ENCODE peak calls at places on chromosomes 2 and 18, in nine cellular contexts. R is AG09319; T is fibroblast of pulmonary artery; O is activated CD8-positive, alpha-beta T cell treated with anti-CD3 and anti-CD28 coated beads, Interleukin-2, amount 10 ng/mL, durations not matched to agents 7 days and 5 days; I is ascending aorta; H is effector memory CD8-positive, alpha-beta T cell; D is activated T-helper 9 cell treated with anti-CD3 and anti-CD28 coated beads, Interleukin-2, amount 50 U/mL, for 16 hours; Q is CD4-positive, CD25-positive, alpha-beta regulatory T cell; J is ELF-1. W is an unnamed sample.

GRCh38 chr2:174560737-174561136 is 36.9 kb downstream of the WIPF1 start:
- DNase-seq in O (no peak), J (no peak), R (no peak), I (no peak), H (no peak), D (no peak), Q (no peak), T (no peak), W (no peak)

GRCh38 chr2:133755515-133756311 is 187.4 kb upstream of the NCKAP5 start:
- DNase-seq in O (no peak), H (no peak), D (no peak), Q (no peak), J (no peak), T (peak), R (peak), I (no peak), W (no peak)

GRCh38 chr18:9209230-9209629 is 72.6 kb downstream of the ANKRD12 start:
- DNase-seq in D (no peak), R (peak), O (no peak), H (no peak), Q (no peak), J (no peak), T (peak), I (no peak), W (no peak)

GRCh38 chr2:111057045-111057444 is 63.7 kb upstream of the BCL2L11 start:
- DNase-seq in H (no peak), T (no peak), Q (no peak), I (no peak), J (no peak), O (no peak), R (no peak), D (no peak), W (no peak)

GRCh38 chr18:11002796-11003195 is 146.6 kb downstream of the PIEZO2 start:
- DNase-seq in D (no peak), H (no peak), O (no peak), T (no peak), Q (no peak), R (no peak), J (no peak), I (no peak), W (no peak)

GRCh38 chr2:215355801-215356200 is 43.9 kb downstream of the ATIC start:
- DNase-seq in Q (no peak), T (peak), H (no peak), J (no peak), I (no peak), D (no peak), R (no peak), O (no peak), W (no peak)

GRCh38 chr2:38590053-38590452 is 12.7 kb downstream of the HNRNPLL start:
- DNase-seq in Q (no peak), T (no peak), J (no peak), I (no peak), H (no peak), D (no peak), R (no peak), O (no peak), W (no peak)

GRCh38 chr2:69518836-69519235 is 81.6 kb upstream of the NFU1 start:
- DNase-seq in J (peak), H (no peak), I (no peak), T (no peak), O (no peak), R (no peak), Q (no peak), D (no peak), W (no peak)

GRCh38 chr18:23077493-23078256 is 57.6 kb upstream of the CABLES1 start:
- DNase-seq in Q (peak), T (peak), H (no peak), R (no peak), J (peak), I (no peak), D (no peak), O (peak), W (peak)

GRCh38 chr2:223051580-223052375 is at the start of gene KCNE4:
- DNase-seq in D (no peak), J (peak), T (peak), R (no peak), O (no peak), I (peak), H (no peak), Q (no peak), W (no peak)

GRCh38 chr2:156182132-156182531 is 150.4 kb downstream of the NR4A2 start:
- DNase-seq in D (no peak), I (no peak), J (peak), R (no peak), Q (no peak), O (no peak), H (no peak), T (no peak), W (peak)

GRCh38 chr18:1438458-1438910 is 533.8 kb downstream of the ADCYAP1 start:
- DNase-seq in T (no peak), H (no peak), Q (no peak), D (no peak), R (no peak), O (no peak), J (no peak), I (no peak), W (no peak)

GRCh38 chr18:25561923-25562322 is 210.0 kb upstream of the ZNF521 start:
- DNase-seq in H (no peak), Q (no peak), R (peak), I (no peak), D (no peak), O (no peak), J (peak), T (peak), W (no peak)

GRCh38 chr2:149921911-149922616 is 334.5 kb upstream of the MMADHC start:
- DNase-seq in Q (no peak), D (no peak), I (no peak), O (no peak), R (no peak), H (no peak), T (no peak), J (no peak), W (no peak)

GRCh38 chr2:26269571-26270170 is 24.9 kb downstream of the HADHB start:
- DNase-seq in D (no peak), Q (no peak), R (no peak), T (no peak), O (no peak), H (no peak), I (no peak), J (no peak), W (no peak)